ENCODE peak calls at places on chromosomes 3 and 15, in five cellular contexts. J is stomach, R is HCT116, D is K562, L is GM23338. Z is an unnamed sample.

GRCh38 chr15:89333959-89334509 is 590 bp downstream of the POLG start:
- DNase-seq in L (no peak), D (no peak), R (no peak), J (no peak), Z (no peak)

GRCh38 chr3:186220365-186220764 is 111.5 kb upstream of the ETV5 start:
- DNase-seq in L (no peak), D (no peak), R (peak; percentile 24), J (no peak), Z (no peak)

GRCh38 chr3:34016925-34017592 is 218.6 kb downstream of the PDCD6IP start:
- DNase-seq in J (no peak), R (no peak), D (no peak), L (no peak), Z (no peak)

GRCh38 chr3:77686560-77686959 is 646.7 kb downstream of the ROBO2 start:
- DNase-seq in D (no peak), J (no peak), R (no peak), L (peak; percentile 54), Z (no peak)

GRCh38 chr3:184337315-184337714 is at the start of gene FAM131A:
- DNase-seq in D (no peak), L (peak; percentile 19), R (no peak), J (no peak), Z (no peak)

GRCh38 chr3:196251918-196252317 is 35.6 kb downstream of the SLC51A start:
- DNase-seq in R (no peak), L (no peak), D (no peak), J (no peak), Z (no peak)

GRCh38 chr3:81395739-81396138 is 365.7 kb downstream of the GBE1 start:
- DNase-seq in D (no peak), R (no peak), L (peak; percentile 62), J (no peak), Z (no peak)

GRCh38 chr15:65223996-65224395 is 12.7 kb upstream of the CILP start:
- DNase-seq in L (no peak), R (no peak), D (no peak), J (no peak), Z (no peak)

GRCh38 chr3:73298243-73299183 is 237.1 kb downstream of the EBLN2 start:
- DNase-seq in J (no peak), L (no peak), D (no peak), R (no peak), Z (no peak)

GRCh38 chr15:87753539-87753938 is 503.0 kb downstream of the NTRK3 start:
- DNase-seq in J (no peak), L (peak; percentile 38), R (no peak), D (no peak), Z (no peak)

GRCh38 chr3:39183231-39184080 is 8.9 kb downstream of the XIRP1 start:
- DNase-seq in J (no peak), R (no peak), D (no peak), L (no peak), Z (no peak)

GRCh38 chr15:99777144-99777543 is 43.9 kb upstream of the LYSMD4 start:
- DNase-seq in J (no peak), D (no peak), L (no peak), R (no peak), Z (no peak)

GRCh38 chr3:13022348-13023250 is 50.6 kb downstream of the IQSEC1 start:
- DNase-seq in J (peak; percentile 39), R (no peak), D (peak; percentile 61), L (peak; percentile 62), Z (no peak)

GRCh38 chr3:69855436-69856162 is 116.3 kb downstream of the MITF start:
- DNase-seq in R (no peak), L (no peak), J (no peak), D (no peak), Z (no peak)

GRCh38 chr15:101579766-101580165 is 72.4 kb downstream of the TM2D3 start:
- DNase-seq in D (no peak), J (no peak), R (no peak), L (no peak), Z (no peak)

GRCh38 chr3:55267206-55267930 is 219.7 kb downstream of the WNT5A start:
- DNase-seq in J (no peak), L (no peak), D (no peak), R (no peak), Z (no peak)

GRCh38 chr3:178103140-178103539 is 433.1 kb upstream of the KCNMB2 start:
- DNase-seq in D (no peak), L (no peak), R (no peak), J (no peak), Z (no peak)

GRCh38 chr15:39171944-39172368 is 408.9 kb upstream of the THBS1 start:
- DNase-seq in D (peak; percentile 17), J (peak; percentile 56), R (peak; percentile 82), L (peak; percentile 94), Z (peak; percentile 69)

GRCh38 chr3:27200721-27201434 is 168.3 kb downstream of the NEK10 start:
- DNase-seq in L (no peak), D (no peak), R (no peak), J (no peak), Z (no peak)

GRCh38 chr3:86782860-86783259 is 208.1 kb downstream of the VGLL3 start:
- DNase-seq in L (no peak), J (no peak), R (no peak), D (no peak), Z (no peak)

GRCh38 chr15:78605680-78606079 is 15.1 kb downstream of the CHRNA3 start:
- DNase-seq in D (no peak), L (no peak), J (no peak), R (no peak), Z (no peak)

GRCh38 chr3:123116116-123116515 is 49.3 kb downstream of the PDIA5 start:
- DNase-seq in D (no peak), J (no peak), R (no peak), L (no peak), Z (no peak)

GRCh38 chr3:69209413-69209812 is 87.0 kb upstream of the LMOD3 start:
- DNase-seq in R (no peak), L (no peak), J (no peak), D (no peak), Z (no peak)

GRCh38 chr3:94172695-94173310 is 109.9 kb downstream of the NSUN3 start:
- DNase-seq in L (no peak), R (no peak), J (no peak), D (no peak), Z (no peak)

GRCh38 chr3:137764001-137764433 is at the start of gene SOX14:
- DNase-seq in L (peak; percentile 98), R (peak; percentile 8), J (peak; percentile 67), D (peak; percentile 9), Z (no peak)

GRCh38 chr3:12629560-12629959 is 34.4 kb downstream of the RAF1 start:
- DNase-seq in J (peak; percentile 62), L (no peak), R (no peak), D (no peak), Z (no peak)

GRCh38 chr15:58147151-58147550 is 9.0 kb downstream of the AQP9 start:
- DNase-seq in J (no peak), R (no peak), L (no peak), D (no peak), Z (no peak)

GRCh38 chr3:9852528-9852927 is 8.7 kb upstream of the RPUSD3 start:
- DNase-seq in L (no peak), R (no peak), D (no peak), J (no peak), Z (no peak)

GRCh38 chr3:188472331-188472730 is 318.4 kb downstream of the LPP start:
- DNase-seq in J (no peak), L (no peak), D (no peak), R (no peak), Z (no peak)

GRCh38 chr3:51669241-51670052 is 1.6 kb upstream of the TEX264 start:
- DNase-seq in L (peak; percentile 96), J (peak; percentile 95), D (peak; percentile 64), R (peak; percentile 75), Z (peak; percentile 81)

GRCh38 chr3:51671090-51672082 is at the start of gene TEX264:
- DNase-seq in J (peak; percentile 94), D (peak; percentile 98), R (peak; percentile 37), L (peak; percentile 94), Z (peak; percentile 86)

GRCh38 chr3:51670053-51670666 is 892 bp upstream of the TEX264 start:
- DNase-seq in L (no peak), J (no peak), R (no peak), D (no peak), Z (no peak)

GRCh38 chr3:51672083-51672475 is 1.0 kb downstream of the TEX264 start:
- DNase-seq in L (no peak), D (no peak), R (no peak), J (no peak), Z (no peak)

DNA sequence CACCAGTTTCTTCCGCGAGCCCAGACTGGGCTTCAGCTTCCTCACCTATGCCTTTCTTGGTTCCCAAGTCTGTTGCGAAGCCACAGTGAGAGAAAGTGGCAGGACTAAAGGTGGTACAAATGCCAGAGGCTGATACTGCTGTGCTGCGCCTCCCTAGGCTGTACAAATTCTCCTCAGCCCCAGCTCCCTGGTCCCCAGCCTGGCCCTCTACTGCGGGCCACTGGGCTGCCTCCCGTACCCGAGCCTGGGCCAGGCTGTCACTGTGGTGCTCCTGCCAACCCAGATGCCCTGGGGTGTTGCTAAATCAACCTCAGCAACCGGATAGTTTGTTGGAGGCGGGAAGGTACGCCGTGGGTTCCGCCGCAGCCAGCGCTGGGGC is 352 bp upstream of the TEX264 start:
- DNase-seq in D (no peak), R (no peak), J (no peak), L (no peak), Z (no peak)
- H3K4me3 ChIP-seq in D (peak overlapping the region; percentile 83), R (peak overlapping the region; percentile 85), J (peak overlapping the region; percentile 81), L (peak overlapping the region; percentile 85), Z (peak overlapping the region; percentile 71)

GRCh38 chr3:134517796-134518195 is 31.9 kb downstream of the CEP63 start:
- DNase-seq in J (no peak), R (no peak), L (no peak), D (no peak), Z (no peak)
- TF ChIP-seq POLR2AphosphoS5 in J (no peak), R (no peak), L (no peak), D (no peak), Z (no peak)

DNA sequence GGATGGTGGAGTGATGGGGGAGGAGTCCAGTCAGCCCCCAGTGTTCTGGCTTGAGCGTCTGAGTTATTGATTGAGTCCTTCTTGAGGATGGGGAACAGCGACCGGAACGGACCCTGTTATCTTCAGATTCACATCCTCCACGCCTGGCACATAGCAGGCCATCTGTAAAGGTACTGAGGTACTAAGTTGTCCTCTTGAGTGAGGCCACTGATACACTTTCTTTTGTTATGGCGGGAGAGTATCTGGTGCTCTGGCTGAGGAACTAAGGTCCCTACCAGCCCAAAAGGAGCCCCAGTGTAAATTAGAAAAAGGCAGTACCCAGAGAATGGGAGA is 16.7 kb upstream of the HRH1 start:
- DNase-seq in R (no peak), L (no peak), D (no peak), J (no peak), Z (no peak)
- H3K4me3 ChIP-seq in R (peak overlapping the region; percentile 55), L (no peak overlapping the region), D (no peak overlapping the region), J (no peak overlapping the region), Z (no peak overlapping the region)

GRCh38 chr3:141877911-141878310 is 1.5 kb downstream of the ATP1B3 start:
- DNase-seq in D (no peak), J (no peak), L (peak; percentile 19), R (no peak), Z (no peak)

GRCh38 chr3:141875893-141876380 is 506 bp upstream of the ATP1B3 start:
- DNase-seq in R (peak; percentile 40), D (no peak), J (peak; percentile 56), L (peak; percentile 71), Z (no peak)

GRCh38 chr3:141878326-141878725 is 1.9 kb downstream of the ATP1B3 start:
- DNase-seq in J (no peak), L (no peak), D (no peak), R (no peak), Z (no peak)

GRCh38 chr3:141876381-141876890 is at the start of gene ATP1B3:
- DNase-seq in L (peak; percentile 81), R (peak; percentile 28), D (peak; percentile 90), J (peak; percentile 89), Z (peak; percentile 67)

GRCh38 chr3:141876891-141877561 is 583 bp downstream of the ATP1B3 start:
- DNase-seq in R (no peak), L (peak; percentile 63), D (peak; percentile 59), J (peak; percentile 61), Z (no peak)
- TF ChIP-seq POLR2AphosphoS5 in R (no peak), L (no peak), D (no peak), J (peak; percentile 59), Z (peak; percentile 23)

Z was measured in breast epithelium.